ENCODE peak calls at places on chromosomes 11 and 22, in seven cellular contexts. One of them, this sample, is unnamed.

GRCh38 chr11:115255006-115255762 is 249.0 kb downstream of the CADM1 start:
- DNase-seq in CD8-positive, alpha-beta T cell: no peak
- DNase-seq in HCT116: no peak
- DNase-seq in hepatocyte: no peak
- DNase-seq in astrocyte: no peak
- DNase-seq in pancreas: no peak
- DNase-seq in mammary epithelial cell: no peak
- DNase-seq in this sample: no peak

GRCh38 chr22:46929689-46930225 is 167.3 kb downstream of the TBC1D22A start:
- DNase-seq in astrocyte: no peak
- DNase-seq in CD8-positive, alpha-beta T cell: no peak
- DNase-seq in mammary epithelial cell: no peak
- DNase-seq in hepatocyte: no peak
- DNase-seq in HCT116: no peak
- DNase-seq in pancreas: no peak
- DNase-seq in this sample: no peak

GRCh38 chr11:82738116-82738515 is 4.5 kb upstream of the FAM181B start:
- DNase-seq in HCT116: no peak
- DNase-seq in hepatocyte: no peak
- DNase-seq in astrocyte: no peak
- DNase-seq in pancreas: no peak
- DNase-seq in mammary epithelial cell: no peak
- DNase-seq in CD8-positive, alpha-beta T cell: no peak
- DNase-seq in this sample: no peak

GRCh38 chr22:41480397-41480735 is 11.4 kb downstream of the ACO2 start:
- DNase-seq in HCT116: no peak
- DNase-seq in hepatocyte: peak; percentile 68
- DNase-seq in CD8-positive, alpha-beta T cell: no peak
- DNase-seq in astrocyte: peak; percentile 72
- DNase-seq in pancreas: no peak
- DNase-seq in mammary epithelial cell: no peak
- DNase-seq in this sample: no peak

GRCh38 chr11:103808246-103808645 is 228.2 kb upstream of the DDI1 start:
- DNase-seq in hepatocyte: no peak
- DNase-seq in pancreas: no peak
- DNase-seq in CD8-positive, alpha-beta T cell: no peak
- DNase-seq in mammary epithelial cell: no peak
- DNase-seq in astrocyte: peak; percentile 56
- DNase-seq in HCT116: no peak
- DNase-seq in this sample: no peak

GRCh38 chr11:77800445-77800844 is 20.1 kb downstream of the RSF1 start:
- DNase-seq in mammary epithelial cell: no peak
- DNase-seq in astrocyte: no peak
- DNase-seq in HCT116: no peak
- DNase-seq in hepatocyte: no peak
- DNase-seq in pancreas: no peak
- DNase-seq in CD8-positive, alpha-beta T cell: no peak
- DNase-seq in this sample: no peak

GRCh38 chr11:126318642-126319373 is 14.9 kb downstream of the DCPS start:
- DNase-seq in HCT116: no peak
- DNase-seq in pancreas: no peak
- DNase-seq in CD8-positive, alpha-beta T cell: no peak
- DNase-seq in astrocyte: peak; percentile 97
- DNase-seq in mammary epithelial cell: peak; percentile 96
- DNase-seq in hepatocyte: peak; percentile 75
- DNase-seq in this sample: no peak

GRCh38 chr11:33451364-33451763 is 194.2 kb downstream of the HIPK3 start:
- DNase-seq in CD8-positive, alpha-beta T cell: no peak
- DNase-seq in pancreas: no peak
- DNase-seq in hepatocyte: no peak
- DNase-seq in mammary epithelial cell: no peak
- DNase-seq in HCT116: no peak
- DNase-seq in astrocyte: no peak
- DNase-seq in this sample: no peak

GRCh38 chr22:46484861-46485595 is 52.4 kb downstream of the CELSR1 start:
- DNase-seq in hepatocyte: peak; percentile 4
- DNase-seq in pancreas: no peak
- DNase-seq in CD8-positive, alpha-beta T cell: no peak
- DNase-seq in mammary epithelial cell: no peak
- DNase-seq in astrocyte: peak; percentile 89
- DNase-seq in HCT116: no peak
- DNase-seq in this sample: no peak

GRCh38 chr11:132177106-132177505 is 806.7 kb downstream of the NTM start:
- DNase-seq in CD8-positive, alpha-beta T cell: no peak
- DNase-seq in pancreas: no peak
- DNase-seq in astrocyte: peak; percentile 51
- DNase-seq in HCT116: no peak
- DNase-seq in hepatocyte: peak; percentile 62
- DNase-seq in mammary epithelial cell: peak; percentile 46
- DNase-seq in this sample: no peak

GRCh38 chr11:102099755-102100154 is 10.5 kb upstream of the YAP1 start:
- DNase-seq in HCT116: no peak
- DNase-seq in mammary epithelial cell: no peak
- DNase-seq in CD8-positive, alpha-beta T cell: no peak
- DNase-seq in hepatocyte: no peak
- DNase-seq in astrocyte: no peak
- DNase-seq in pancreas: no peak
- DNase-seq in this sample: no peak

GRCh38 chr22:49296561-49296960 is 531.1 kb downstream of the BRD1 start:
- DNase-seq in mammary epithelial cell: no peak
- DNase-seq in pancreas: no peak
- DNase-seq in CD8-positive, alpha-beta T cell: no peak
- DNase-seq in HCT116: no peak
- DNase-seq in hepatocyte: no peak
- DNase-seq in astrocyte: no peak
- DNase-seq in this sample: no peak

GRCh38 chr11:90798769-90799168 is 575.9 kb upstream of the CHORDC1 start:
- DNase-seq in astrocyte: no peak
- DNase-seq in mammary epithelial cell: no peak
- DNase-seq in HCT116: no peak
- DNase-seq in CD8-positive, alpha-beta T cell: no peak
- DNase-seq in hepatocyte: no peak
- DNase-seq in pancreas: no peak
- DNase-seq in this sample: no peak

GRCh38 chr11:26045082-26045481 is 286.8 kb upstream of the ANO3 start:
- DNase-seq in CD8-positive, alpha-beta T cell: no peak
- DNase-seq in pancreas: no peak
- DNase-seq in hepatocyte: no peak
- DNase-seq in astrocyte: no peak
- DNase-seq in HCT116: no peak
- DNase-seq in mammary epithelial cell: peak; percentile 50
- DNase-seq in this sample: no peak

GRCh38 chr11:134738581-134738980 is 326.5 kb upstream of the B3GAT1 start:
- DNase-seq in hepatocyte: no peak
- DNase-seq in mammary epithelial cell: no peak
- DNase-seq in astrocyte: no peak
- DNase-seq in CD8-positive, alpha-beta T cell: no peak
- DNase-seq in pancreas: no peak
- DNase-seq in HCT116: no peak
- DNase-seq in this sample: no peak

GRCh38 chr11:106304274-106304673 is 226.8 kb downstream of the AASDHPPT start:
- DNase-seq in mammary epithelial cell: peak; percentile 26
- DNase-seq in CD8-positive, alpha-beta T cell: no peak
- DNase-seq in pancreas: no peak
- DNase-seq in HCT116: no peak
- DNase-seq in hepatocyte: no peak
- DNase-seq in astrocyte: peak; percentile 81
- DNase-seq in this sample: no peak

GRCh38 chr11:94674005-94674491 is 94.1 kb upstream of the AMOTL1 start:
- DNase-seq in hepatocyte: no peak
- DNase-seq in CD8-positive, alpha-beta T cell: no peak
- DNase-seq in astrocyte: no peak
- DNase-seq in pancreas: no peak
- DNase-seq in HCT116: no peak
- DNase-seq in mammary epithelial cell: peak; percentile 51
- DNase-seq in this sample: no peak

GRCh38 chr11:122101625-122102291 is 14.3 kb downstream of the BLID start:
- DNase-seq in CD8-positive, alpha-beta T cell: no peak
- DNase-seq in HCT116: no peak
- DNase-seq in pancreas: peak; percentile 55
- DNase-seq in mammary epithelial cell: peak; percentile 71
- DNase-seq in hepatocyte: peak; percentile 81
- DNase-seq in astrocyte: peak; percentile 88
- DNase-seq in this sample: no peak

GRCh38 chr11:37786214-37786755 is 1188.2 kb upstream of the RAG2 start:
- DNase-seq in pancreas: no peak
- DNase-seq in mammary epithelial cell: peak; percentile 72
- DNase-seq in HCT116: no peak
- DNase-seq in astrocyte: peak; percentile 92
- DNase-seq in hepatocyte: no peak
- DNase-seq in CD8-positive, alpha-beta T cell: no peak
- DNase-seq in this sample: no peak

GRCh38 chr11:116339306-116339705 is 433.5 kb downstream of the BUD13 start:
- DNase-seq in pancreas: no peak
- DNase-seq in mammary epithelial cell: no peak
- DNase-seq in CD8-positive, alpha-beta T cell: no peak
- DNase-seq in astrocyte: no peak
- DNase-seq in hepatocyte: peak; percentile 33
- DNase-seq in HCT116: no peak
- DNase-seq in this sample: no peak

GRCh38 chr11:29300441-29300840 is 716.4 kb downstream of the KCNA4 start:
- DNase-seq in mammary epithelial cell: peak; percentile 67
- DNase-seq in HCT116: no peak
- DNase-seq in CD8-positive, alpha-beta T cell: no peak
- DNase-seq in hepatocyte: no peak
- DNase-seq in pancreas: no peak
- DNase-seq in astrocyte: peak; percentile 97
- DNase-seq in this sample: no peak

DNA sequence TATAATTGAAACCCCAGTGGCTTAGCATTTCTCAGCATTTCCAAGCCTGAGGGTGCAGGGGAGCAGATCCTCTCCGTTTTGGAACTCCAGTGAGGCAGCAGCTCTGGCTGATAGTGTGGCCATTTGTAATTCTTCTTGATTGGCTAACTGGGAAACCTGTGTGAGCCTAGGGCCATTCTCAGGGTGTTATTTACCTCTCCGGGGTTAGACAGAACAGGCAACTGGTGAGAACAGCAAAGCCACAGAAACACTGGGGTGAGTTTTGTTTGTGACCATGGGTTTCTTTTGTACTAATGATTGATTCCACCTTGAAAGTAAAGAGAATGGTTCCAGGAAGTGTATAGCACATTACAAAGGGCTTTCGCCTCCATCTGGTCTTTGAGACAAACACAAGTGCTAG is 2.4 kb upstream of the OR4X2 start:
- DNase-seq in CD8-positive, alpha-beta T cell: no peak
- DNase-seq in pancreas: no peak
- DNase-seq in HCT116: no peak
- DNase-seq in mammary epithelial cell: no peak
- DNase-seq in astrocyte: no peak
- DNase-seq in hepatocyte: no peak
- DNase-seq in this sample: no peak
- TF ChIP-seq CTCF in CD8-positive, alpha-beta T cell: no peak
- TF ChIP-seq CTCF in pancreas: no peak
- TF ChIP-seq CTCF in HCT116: no peak
- TF ChIP-seq CTCF in mammary epithelial cell: no peak
- TF ChIP-seq CTCF in astrocyte: no peak
- TF ChIP-seq CTCF in hepatocyte: no peak
- TF ChIP-seq CTCF in this sample: no peak

GRCh38 chr22:31683181-31684105 is 21.4 kb upstream of the PISD start:
- DNase-seq in pancreas: no peak
- DNase-seq in astrocyte: no peak
- DNase-seq in mammary epithelial cell: peak; percentile 97
- DNase-seq in HCT116: no peak
- DNase-seq in CD8-positive, alpha-beta T cell: no peak
- DNase-seq in hepatocyte: no peak
- DNase-seq in this sample: no peak
- H3K4me3 ChIP-seq in pancreas: no peak overlapping the region
- H3K4me3 ChIP-seq in astrocyte: no peak overlapping the region
- H3K4me3 ChIP-seq in mammary epithelial cell: no peak overlapping the region
- H3K4me3 ChIP-seq in HCT116: no peak overlapping the region
- H3K4me3 ChIP-seq in CD8-positive, alpha-beta T cell: no peak overlapping the region
- H3K4me3 ChIP-seq in hepatocyte: no peak overlapping the region
- H3K4me3 ChIP-seq in this sample: no peak overlapping the region

GRCh38 chr11:67273260-67273990 is 7.2 kb downstream of the GRK2 start:
- DNase-seq in HCT116: no peak
- DNase-seq in CD8-positive, alpha-beta T cell: no peak
- DNase-seq in mammary epithelial cell: no peak
- DNase-seq in pancreas: no peak
- DNase-seq in astrocyte: no peak
- DNase-seq in hepatocyte: no peak
- DNase-seq in this sample: no peak
- TF ChIP-seq CTCF in HCT116: no peak
- TF ChIP-seq CTCF in CD8-positive, alpha-beta T cell: no peak
- TF ChIP-seq CTCF in mammary epithelial cell: no peak
- TF ChIP-seq CTCF in pancreas: no peak
- TF ChIP-seq CTCF in astrocyte: no peak
- TF ChIP-seq CTCF in hepatocyte: no peak
- TF ChIP-seq CTCF in this sample: peak; percentile 6

GRCh38 chr11:624705-625635 is at the start of gene CDHR5:
- DNase-seq in astrocyte: no peak
- DNase-seq in pancreas: peak; percentile 25
- DNase-seq in hepatocyte: peak; percentile 77
- DNase-seq in CD8-positive, alpha-beta T cell: no peak
- DNase-seq in HCT116: no peak
- DNase-seq in mammary epithelial cell: no peak
- DNase-seq in this sample: no peak

GRCh38 chr11:627273-627585 is 248 bp upstream of the SCT start:
- DNase-seq in pancreas: no peak
- DNase-seq in mammary epithelial cell: no peak
- DNase-seq in hepatocyte: no peak
- DNase-seq in astrocyte: no peak
- DNase-seq in CD8-positive, alpha-beta T cell: no peak
- DNase-seq in HCT116: no peak
- DNase-seq in this sample: no peak

GRCh38 chr11:623999-624704 is 603 bp downstream of the CDHR5 start:
- DNase-seq in astrocyte: no peak
- DNase-seq in HCT116: peak; percentile 48
- DNase-seq in mammary epithelial cell: peak; percentile 31
- DNase-seq in CD8-positive, alpha-beta T cell: no peak
- DNase-seq in hepatocyte: peak; percentile 82
- DNase-seq in pancreas: peak; percentile 27
- DNase-seq in this sample: no peak

GRCh38 chr11:626475-627272 is at the start of gene SCT:
- DNase-seq in astrocyte: no peak
- DNase-seq in hepatocyte: peak; percentile 28
- DNase-seq in HCT116: no peak
- DNase-seq in mammary epithelial cell: no peak
- DNase-seq in CD8-positive, alpha-beta T cell: no peak
- DNase-seq in pancreas: no peak
- DNase-seq in this sample: no peak

DNA sequence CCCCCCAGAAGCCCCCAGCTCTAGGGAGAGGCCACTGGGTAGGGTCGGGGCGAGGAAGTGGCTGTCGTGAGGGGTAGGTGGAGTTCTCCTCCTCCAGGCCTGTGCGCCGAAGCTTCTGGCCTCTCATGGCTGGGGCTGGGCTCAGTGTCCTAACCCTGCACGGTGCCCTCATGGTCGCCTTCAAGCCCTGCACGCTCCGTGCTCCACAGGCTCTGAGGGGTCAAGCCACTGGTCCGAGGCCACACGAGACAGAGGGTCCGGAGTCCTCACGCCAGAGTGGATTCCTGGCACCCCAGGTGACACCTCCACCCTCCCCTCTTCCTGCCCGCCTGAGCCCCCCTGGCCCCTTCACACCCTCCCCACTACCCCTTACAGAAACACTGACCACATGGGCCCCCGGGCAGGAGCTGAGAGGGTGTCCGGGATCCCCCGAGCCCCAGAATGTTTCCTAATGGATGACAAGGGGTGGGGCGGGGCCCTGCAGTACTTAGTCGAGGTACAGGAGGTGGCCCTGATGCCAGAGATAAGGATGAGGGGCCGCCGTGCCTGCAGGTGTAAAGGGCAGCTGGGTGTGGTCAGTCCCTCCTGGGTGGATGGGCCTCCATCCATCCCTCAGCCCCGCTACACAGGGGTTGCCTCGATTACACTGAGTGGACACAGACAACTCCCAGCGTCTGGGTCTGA is 1.0 kb upstream of the CDHR5 start:
- DNase-seq in astrocyte: no peak
- DNase-seq in CD8-positive, alpha-beta T cell: no peak
- DNase-seq in hepatocyte: peak; percentile 63
- DNase-seq in HCT116: no peak
- DNase-seq in pancreas: no peak
- DNase-seq in mammary epithelial cell: no peak
- DNase-seq in this sample: no peak
- H3K4me3 ChIP-seq in astrocyte: no peak overlapping the region
- H3K4me3 ChIP-seq in CD8-positive, alpha-beta T cell: no peak overlapping the region
- H3K4me3 ChIP-seq in hepatocyte: no peak overlapping the region
- H3K4me3 ChIP-seq in HCT116: no peak overlapping the region
- H3K4me3 ChIP-seq in pancreas: no peak overlapping the region
- H3K4me3 ChIP-seq in mammary epithelial cell: no peak overlapping the region
- H3K4me3 ChIP-seq in this sample: no peak overlapping the region